ENCODE peak calls at places on chromosomes 2 and 18, in seven cellular contexts. P, H, D, Z, F, T and I are unnamed samples.

GRCh38 chr2:172288603-172289002 is 138.8 kb upstream of the ITGA6 start:
- DNase-seq in H (no peak), D (peak; percentile 78), Z (peak; percentile 43), P (no peak), T (no peak), F (no peak), I (no peak)

GRCh38 chr2:9384521-9384920 is 38.8 kb downstream of the ITGB1BP1 start:
- DNase-seq in Z (no peak), H (no peak), F (no peak), D (no peak), T (no peak), P (no peak), I (no peak)

GRCh38 chr18:2535419-2535910 is 35.8 kb downstream of the METTL4 start:
- DNase-seq in H (no peak), F (no peak), Z (no peak), P (no peak), D (no peak), T (no peak), I (no peak)

GRCh38 chr2:65639156-65639876 is 206.9 kb upstream of the SPRED2 start:
- DNase-seq in P (no peak), Z (no peak), H (no peak), F (no peak), T (peak; percentile 72), D (no peak), I (no peak)

GRCh38 chr2:239363946-239364637 is 36.7 kb downstream of the HDAC4 start:
- DNase-seq in Z (no peak), F (no peak), P (no peak), H (no peak), T (no peak), D (no peak), I (no peak)

GRCh38 chr2:165634855-165635254 is 159.2 kb downstream of the GALNT3 start:
- DNase-seq in T (peak; percentile 73), D (no peak), P (peak; percentile 69), Z (peak; percentile 45), F (no peak), H (no peak), I (no peak)

GRCh38 chr18:8607776-8608682 is 1.2 kb upstream of the RAB12 start:
- DNase-seq in F (no peak), T (peak; percentile 38), P (no peak), D (no peak), H (no peak), Z (no peak), I (no peak)

GRCh38 chr18:76823166-76823539 is 796 bp downstream of the ZNF236 start:
- DNase-seq in F (no peak), P (no peak), T (no peak), H (no peak), Z (no peak), D (no peak), I (no peak)

GRCh38 chr2:199874209-199874608 is 23.2 kb upstream of the FTCDNL1 start:
- DNase-seq in P (no peak), F (no peak), H (no peak), T (no peak), D (no peak), Z (no peak), I (no peak)

GRCh38 chr2:240554767-240555493 is 2.9 kb downstream of the ANKMY1 start:
- DNase-seq in F (no peak), P (no peak), H (no peak), D (no peak), Z (no peak), T (no peak), I (no peak)

GRCh38 chr2:73366060-73366459 is 19.6 kb upstream of the ALMS1 start:
- DNase-seq in H (no peak), T (no peak), F (no peak), P (no peak), D (no peak), Z (no peak), I (no peak)

GRCh38 chr2:73356097-73356496 is 29.5 kb upstream of the ALMS1 start:
- DNase-seq in D (no peak), P (no peak), Z (no peak), H (no peak), T (no peak), F (no peak), I (no peak)

GRCh38 chr2:73359915-73360697 is 25.5 kb upstream of the ALMS1 start:
- DNase-seq in F (peak; percentile 18), D (no peak), T (peak; percentile 9), H (no peak), P (no peak), Z (no peak), I (no peak)
- TF ChIP-seq CTCF in F (peak; percentile 24), D (peak; percentile 22), T (peak; percentile 41), H (no peak), P (peak; percentile 66), Z (no peak), I (no peak)

DNA sequence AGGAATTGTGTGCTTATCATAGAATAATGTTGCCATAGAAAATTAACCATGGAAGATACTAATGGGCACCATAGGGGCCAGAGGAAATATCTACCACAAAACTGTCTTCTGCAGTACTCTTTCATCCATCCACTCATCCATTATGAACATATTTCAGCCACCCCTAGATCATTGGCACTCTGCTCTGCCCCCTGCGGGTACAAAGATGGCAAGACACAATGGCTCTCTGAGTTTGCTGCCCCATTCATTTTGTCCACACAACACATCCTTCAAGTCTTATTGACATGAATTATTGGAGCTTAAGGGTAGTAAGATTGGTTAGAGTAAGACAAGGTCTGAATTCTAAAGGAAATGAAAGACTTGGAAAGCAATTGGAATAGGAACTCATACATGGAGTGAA is 1224.7 kb upstream of the CELF4 start:
- DNase-seq in Z (no peak), D (no peak), H (no peak), T (no peak), P (peak; percentile 32), F (no peak), I (no peak)
- TF ChIP-seq CTCF in Z (no peak), D (no peak), H (peak; percentile 4), T (no peak), P (peak; percentile 71), F (no peak), I (no peak)

GRCh38 chr2:236196366-236196765 is 28.2 kb upstream of the GBX2 start:
- DNase-seq in P (no peak), Z (no peak), H (no peak), D (no peak), T (no peak), F (no peak), I (no peak)

GRCh38 chr2:236190674-236191073 is 22.5 kb upstream of the GBX2 start:
- DNase-seq in T (no peak), Z (no peak), P (no peak), D (no peak), H (no peak), F (no peak), I (no peak)

GRCh38 chr2:236195726-236196125 is 27.5 kb upstream of the GBX2 start:
- DNase-seq in T (no peak), F (no peak), H (no peak), D (no peak), P (no peak), Z (no peak), I (no peak)

GRCh38 chr2:236193026-236193425 is 24.8 kb upstream of the GBX2 start:
- DNase-seq in P (no peak), Z (no peak), H (no peak), T (no peak), D (no peak), F (no peak), I (no peak)

GRCh38 chr2:236194786-236195185 is 26.6 kb upstream of the GBX2 start:
- DNase-seq in P (no peak), F (no peak), T (no peak), D (no peak), H (no peak), Z (no peak), I (no peak)
- TF ChIP-seq CTCF in P (no peak), F (no peak), T (no peak), D (no peak), H (no peak), Z (no peak), I (no peak)

GRCh38 chr2:168116448-168116847 is 130.9 kb downstream of the STK39 start:
- DNase-seq in T (no peak), H (no peak), P (peak; percentile 47), D (no peak), Z (no peak), F (no peak), I (no peak)
- TF ChIP-seq CTCF in T (no peak), H (no peak), P (peak; percentile 50), D (no peak), Z (no peak), F (peak; percentile 14), I (no peak)

GRCh38 chr2:71557321-71557720 is 104.0 kb downstream of the DYSF start:
- DNase-seq in F (no peak), P (peak; percentile 53), D (no peak), H (no peak), Z (no peak), T (no peak), I (no peak)
- TF ChIP-seq CTCF in F (no peak), P (peak; percentile 39), D (no peak), H (no peak), Z (no peak), T (no peak), I (no peak)

GRCh38 chr18:26159353-26159752 is 25.7 kb downstream of the PSMA8 start:
- DNase-seq in D (no peak), P (no peak), H (no peak), F (no peak), T (peak; percentile 5), Z (no peak), I (no peak)
- TF ChIP-seq CTCF in D (peak; percentile 57), P (peak; percentile 38), H (no peak), F (no peak), T (no peak), Z (no peak), I (no peak)

DNA sequence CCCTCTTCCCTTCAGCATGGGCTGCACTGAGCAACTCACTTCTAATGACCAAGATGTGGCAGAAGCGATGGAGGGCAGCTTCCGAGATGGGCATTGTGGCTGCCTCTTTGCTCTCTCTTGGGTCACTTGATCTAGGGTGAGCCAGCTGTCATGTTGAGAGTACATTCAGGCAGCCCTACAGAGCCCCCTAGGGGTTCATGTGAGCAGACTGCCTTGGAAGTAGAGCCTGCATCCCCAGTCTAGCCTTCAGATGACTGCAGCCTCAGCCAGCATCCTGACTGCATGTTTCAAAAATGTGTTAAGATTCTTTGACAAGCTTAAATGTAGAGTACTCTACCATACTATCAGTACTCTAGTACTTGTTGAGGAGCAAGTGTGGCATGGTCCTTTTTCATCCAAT is 143.9 kb downstream of the NCK2 start:
- DNase-seq in T (no peak), P (no peak), Z (no peak), H (no peak), D (no peak), F (no peak), I (no peak)
- TF ChIP-seq CTCF in T (peak; percentile 32), P (peak; percentile 60), Z (no peak), H (no peak), D (no peak), F (peak; percentile 40), I (no peak)